ENCODE peak calls at places on chromosomes 6 and 20, in seven cellular contexts. B, L, E, Y, S, F and N are unnamed samples.
A peak's percentile ranks its signal among the peaks of the same experiment; 100 is the strongest.

GRCh38 chr20:17893480-17893879 is 75.1 kb downstream of the SNX5 start:
- DNase-seq in F (no peak), B (no peak), E (no peak), S (peak; percentile 71), Y (no peak), L (no peak), N (no peak)

GRCh38 chr6:72422126-72422680 is 199.7 kb upstream of the KCNQ5 start:
- DNase-seq in B (peak; percentile 33), F (peak; percentile 12), E (no peak), L (no peak), S (no peak), Y (no peak), N (no peak)

GRCh38 chr6:41683460-41684310 is 45.4 kb downstream of the MDFI start:
- DNase-seq in Y (peak; percentile 82), S (peak; percentile 80), E (peak; percentile 44), F (peak; percentile 73), B (peak; percentile 71), L (peak; percentile 12), N (peak; percentile 65)

GRCh38 chr6:118228856-118229255 is 319.2 kb upstream of the PLN start:
- DNase-seq in Y (no peak), B (no peak), F (no peak), S (no peak), E (no peak), L (no peak), N (no peak)

GRCh38 chr6:25747477-25747876 is 7.1 kb upstream of the SLC17A4 start:
- DNase-seq in B (no peak), E (no peak), S (no peak), Y (no peak), F (no peak), L (no peak), N (no peak)

GRCh38 chr6:134466751-134467525 is 149.0 kb upstream of the SGK1 start:
- DNase-seq in S (no peak), E (no peak), B (peak; percentile 66), F (no peak), Y (no peak), L (no peak), N (peak; percentile 35)

GRCh38 chr6:137399949-137400443 is 94.2 kb downstream of the OLIG3 start:
- DNase-seq in B (no peak), E (no peak), S (peak; percentile 53), F (no peak), L (no peak), Y (no peak), N (no peak)

GRCh38 chr6:18260448-18261106 is 3.8 kb downstream of the DEK start:
- DNase-seq in Y (no peak), L (no peak), S (peak; percentile 74), B (peak; percentile 71), F (peak; percentile 40), E (peak; percentile 26), N (peak; percentile 62)

GRCh38 chr6:52337633-52338290 is 24.2 kb upstream of the PAQR8 start:
- DNase-seq in F (no peak), L (no peak), Y (no peak), B (peak; percentile 58), S (peak; percentile 61), E (no peak), N (no peak)

GRCh38 chr20:45059022-45059728 is 41.8 kb downstream of the KCNS1 start:
- DNase-seq in L (no peak), Y (no peak), F (peak; percentile 54), E (peak; percentile 65), B (peak; percentile 64), S (no peak), N (peak; percentile 75)

GRCh38 chr6:154399097-154399496 is 42.5 kb upstream of the IPCEF1 start:
- DNase-seq in Y (no peak), S (no peak), F (peak; percentile 71), B (peak; percentile 66), E (peak; percentile 61), L (no peak), N (no peak)

GRCh38 chr20:31664696-31665354 is 27.1 kb downstream of the COX4I2 start:
- DNase-seq in B (no peak), S (no peak), F (no peak), E (no peak), Y (peak; percentile 66), L (no peak), N (no peak)

GRCh38 chr6:81938991-81939773 is 186.7 kb upstream of the TENT5A start:
- DNase-seq in E (peak; percentile 47), F (peak; percentile 53), S (no peak), B (peak; percentile 76), L (no peak), Y (no peak), N (no peak)

GRCh38 chr20:2867081-2867860 is 6.0 kb upstream of the PTPRA start:
- DNase-seq in E (no peak), L (no peak), B (no peak), S (no peak), Y (no peak), F (no peak), N (no peak)

GRCh38 chr20:23670361-23670760 is 18.5 kb downstream of the CST4 start:
- DNase-seq in Y (no peak), L (no peak), E (no peak), S (no peak), F (no peak), B (no peak), N (no peak)

GRCh38 chr6:154297711-154298110 is 58.9 kb downstream of the IPCEF1 start:
- DNase-seq in E (no peak), S (no peak), L (no peak), Y (no peak), B (no peak), F (no peak), N (no peak)

GRCh38 chr6:650098-650497 is 6.8 kb downstream of the HUS1B start:
- DNase-seq in E (no peak), B (no peak), S (no peak), F (no peak), L (no peak), Y (no peak), N (no peak)

GRCh38 chr20:17971571-17972013 is 2.8 kb downstream of the MGME1 start:
- DNase-seq in E (peak; percentile 51), L (no peak), Y (no peak), B (peak; percentile 46), S (no peak), F (peak; percentile 78), N (no peak)

GRCh38 chr6:27129095-27129815 is 118.2 kb upstream of the PRSS16 start:
- DNase-seq in B (peak; percentile 47), Y (no peak), S (no peak), L (no peak), E (no peak), F (no peak), N (no peak)

GRCh38 chr6:106477158-106477557 is 116.6 kb downstream of the CRYBG1 start:
- DNase-seq in S (no peak), B (no peak), F (no peak), E (no peak), Y (no peak), L (no peak), N (no peak)

GRCh38 chr6:32931211-32931610 is 9.6 kb downstream of the HLA-DMB start:
- DNase-seq in F (no peak), Y (no peak), S (no peak), L (no peak), B (no peak), E (no peak), N (no peak)

GRCh38 chr6:31122803-31123706 is 2.8 kb upstream of the CDSN start:
- DNase-seq in B (no peak), L (no peak), E (peak; percentile 90), F (peak; percentile 71), Y (no peak), S (no peak), N (peak; percentile 90)

GRCh38 chr20:54475334-54476287 is at the start of gene DOK5:
- DNase-seq in E (no peak), F (peak; percentile 19), Y (peak; percentile 51), L (no peak), B (no peak), S (no peak), N (no peak)

GRCh38 chr6:82129814-82130213 is 117.7 kb downstream of the IBTK start:
- DNase-seq in B (no peak), L (no peak), E (no peak), F (no peak), S (no peak), Y (no peak), N (no peak)

GRCh38 chr20:32823078-32823477 is 3.3 kb downstream of the MAPRE1 start:
- DNase-seq in Y (no peak), E (peak; percentile 68), L (no peak), S (no peak), F (peak; percentile 66), B (peak; percentile 50), N (peak; percentile 67)

DNA sequence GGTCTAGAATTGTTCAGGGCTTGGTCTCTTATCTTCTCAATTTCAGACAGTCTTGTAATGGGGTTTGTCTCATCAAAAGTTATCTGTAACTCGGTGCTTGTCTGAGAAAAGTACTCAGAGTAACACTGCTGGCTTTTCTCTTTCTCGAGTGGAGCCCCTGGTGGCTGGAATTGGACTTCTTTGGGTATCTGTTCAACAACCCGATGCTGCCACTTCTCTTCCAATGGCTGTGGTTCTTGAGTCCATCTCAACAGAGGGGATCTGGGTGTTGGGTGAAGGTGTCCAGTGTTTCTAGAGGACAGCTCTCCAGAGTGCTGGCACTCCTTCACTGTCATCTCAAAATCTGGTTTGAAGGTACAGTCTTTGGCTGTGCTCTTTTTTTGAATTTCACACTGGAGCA is 24.6 kb downstream of the DST start:
- DNase-seq in F (no peak), B (peak; percentile 20), Y (no peak), S (peak; percentile 9), L (no peak), E (no peak), N (no peak)
- TF ChIP-seq CTCF in F (peak; percentile 9), B (peak; percentile 53), Y (no peak), S (no peak), L (peak; percentile 48), E (peak; percentile 48), N (peak; percentile 14)

GRCh38 chr6:14117158-14118090 is at the start of gene CD83:
- DNase-seq in Y (peak; percentile 89), F (no peak), L (no peak), B (peak; percentile 72), E (peak; percentile 43), S (peak; percentile 92), N (peak; percentile 60)
- TF ChIP-seq CTCF in Y (no peak), F (peak; percentile 21), L (peak; percentile 61), B (peak; percentile 52), E (peak; percentile 35), S (peak; percentile 19), N (peak; percentile 12)

GRCh38 chr20:62740286-62741141 is 31.9 kb downstream of the NTSR1 start:
- DNase-seq in B (peak; percentile 98), F (peak; percentile 64), L (peak; percentile 78), E (peak; percentile 89), S (peak; percentile 95), Y (peak; percentile 40), N (peak; percentile 96)
- TF ChIP-seq CTCF in B (peak; percentile 30), F (no peak), L (no peak), E (no peak), S (no peak), Y (no peak), N (no peak)

DNA sequence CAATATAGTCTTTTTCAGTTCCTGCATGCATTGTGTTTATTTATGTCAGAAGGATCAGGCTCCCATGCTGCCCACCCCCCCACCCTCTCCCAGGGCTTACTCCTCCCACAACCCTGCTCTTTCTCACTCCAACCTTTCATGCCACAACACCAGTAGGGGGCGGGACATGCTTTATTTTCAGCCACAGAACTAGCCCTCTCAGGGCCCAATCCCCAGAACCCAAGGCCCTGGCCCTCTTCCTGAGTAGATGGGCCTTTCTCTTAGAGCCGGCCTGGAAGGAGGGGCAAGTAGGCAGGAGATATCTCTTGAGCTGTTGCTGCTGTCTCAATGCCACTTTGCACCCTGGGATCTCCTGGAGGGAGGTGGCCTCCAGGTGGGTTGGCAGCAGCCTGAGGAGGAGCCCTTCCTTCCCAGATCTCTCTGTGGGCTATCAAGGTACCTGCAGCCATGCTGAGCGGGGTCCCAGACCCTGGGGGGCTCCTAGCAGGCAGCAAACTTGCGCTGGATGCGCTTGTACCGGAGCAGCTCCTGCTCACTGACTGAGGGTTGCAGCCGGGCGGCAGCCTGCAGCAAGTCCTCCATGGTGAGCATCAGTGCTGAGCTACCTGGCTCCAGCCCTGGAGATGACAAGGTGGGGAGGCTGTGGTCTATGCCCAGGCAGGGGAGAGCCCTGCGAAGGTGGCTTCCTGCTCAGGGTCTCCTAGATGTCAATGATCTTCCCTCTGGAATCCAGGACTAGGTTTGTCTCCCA is 3.5 kb downstream of the GNMT start:
- DNase-seq in F (peak; percentile 35), Y (no peak), L (no peak), B (peak; percentile 50), E (peak; percentile 40), S (peak; percentile 51), N (peak; percentile 61)
- TF ChIP-seq CTCF in F (peak; percentile 31), Y (no peak), L (no peak), B (peak; percentile 53), E (peak; percentile 61), S (no peak), N (no peak)